ENCODE peak calls at places on chromosome 19, in five cellular contexts. One of them, this sample, is unnamed.

GRCh38 chr19:40802300-40803169 is 3.5 kb downstream of the EGLN2 start:
- DNase-seq in transverse colon: peak
- DNase-seq in amniotic stem cell: no peak
- DNase-seq in neuronal stem cell: no peak
- DNase-seq in islet precursor cell: no peak
- DNase-seq in this sample: peak

GRCh38 chr19:32816555-32817099 is 52.9 kb downstream of the SLC7A9 start:
- DNase-seq in transverse colon: no peak
- DNase-seq in amniotic stem cell: no peak
- DNase-seq in neuronal stem cell: no peak
- DNase-seq in islet precursor cell: no peak
- DNase-seq in this sample: no peak

GRCh38 chr19:6963937-6964336 is 57.3 kb downstream of the MBD3L2B start:
- DNase-seq in transverse colon: no peak
- DNase-seq in amniotic stem cell: no peak
- DNase-seq in neuronal stem cell: no peak
- DNase-seq in islet precursor cell: no peak
- DNase-seq in this sample: no peak

GRCh38 chr19:5042556-5042955 is 73.6 kb downstream of the KDM4B start:
- DNase-seq in transverse colon: no peak
- DNase-seq in amniotic stem cell: no peak
- DNase-seq in neuronal stem cell: no peak
- DNase-seq in islet precursor cell: peak
- DNase-seq in this sample: no peak

GRCh38 chr19:8361921-8362793 is 1.8 kb upstream of the ANGPTL4 start:
- DNase-seq in transverse colon: peak
- DNase-seq in amniotic stem cell: peak
- DNase-seq in neuronal stem cell: no peak
- DNase-seq in islet precursor cell: peak
- DNase-seq in this sample: peak

GRCh38 chr19:1767464-1767933 is 14.2 kb downstream of the ONECUT3 start:
- DNase-seq in transverse colon: peak
- DNase-seq in amniotic stem cell: no peak
- DNase-seq in neuronal stem cell: peak
- DNase-seq in islet precursor cell: no peak
- DNase-seq in this sample: peak

GRCh38 chr19:49073514-49074378 is 1.2 kb upstream of the KCNA7 start:
- DNase-seq in transverse colon: no peak
- DNase-seq in amniotic stem cell: no peak
- DNase-seq in neuronal stem cell: no peak
- DNase-seq in islet precursor cell: peak
- DNase-seq in this sample: no peak

GRCh38 chr19:49570997-49571676 is 9.2 kb downstream of the NOSIP start:
- DNase-seq in transverse colon: peak
- DNase-seq in amniotic stem cell: no peak
- DNase-seq in neuronal stem cell: no peak
- DNase-seq in islet precursor cell: peak
- DNase-seq in this sample: peak

GRCh38 chr19:35027851-35028599 is 2.2 kb upstream of the SCN1B start:
- DNase-seq in transverse colon: no peak
- DNase-seq in amniotic stem cell: no peak
- DNase-seq in neuronal stem cell: no peak
- DNase-seq in islet precursor cell: no peak
- DNase-seq in this sample: no peak